ENCODE peak calls at places on chromosomes 6 and 20, in ten cellular contexts. One of them, this sample, is unnamed. For H3K4me1, the result is how much of the 10 kb centered on the place peaks cover.

GRCh38 chr6:65776332-65776731 is 69.3 kb upstream of the EYS start:
- DNase-seq in tibial artery: no peak
- DNase-seq in fibroblast of lung: no peak
- DNase-seq in lower lobe of right lung: no peak
- DNase-seq in psoas muscle: no peak
- DNase-seq in breast epithelium: no peak
- DNase-seq in heart right ventricle: no peak
- DNase-seq in GM12878: no peak
- DNase-seq in pancreas: no peak
- DNase-seq in CD4-positive, alpha-beta memory T cell: no peak
- DNase-seq in this sample: no peak

GRCh38 chr20:56689852-56690485 is 60.9 kb downstream of the TFAP2C start:
- DNase-seq in tibial artery: no peak
- DNase-seq in fibroblast of lung: peak
- DNase-seq in lower lobe of right lung: no peak
- DNase-seq in psoas muscle: no peak
- DNase-seq in breast epithelium: no peak
- DNase-seq in heart right ventricle: no peak
- DNase-seq in GM12878: no peak
- DNase-seq in pancreas: no peak
- DNase-seq in CD4-positive, alpha-beta memory T cell: no peak
- DNase-seq in this sample: no peak

GRCh38 chr6:137680678-137681346 is 186.2 kb upstream of the TNFAIP3 start:
- DNase-seq in tibial artery: no peak
- DNase-seq in fibroblast of lung: peak
- DNase-seq in lower lobe of right lung: no peak
- DNase-seq in psoas muscle: no peak
- DNase-seq in breast epithelium: no peak
- DNase-seq in heart right ventricle: no peak
- DNase-seq in GM12878: no peak
- DNase-seq in pancreas: no peak
- DNase-seq in CD4-positive, alpha-beta memory T cell: no peak
- DNase-seq in this sample: peak

GRCh38 chr6:54291146-54291545 is 17.1 kb upstream of the TINAG start:
- DNase-seq in tibial artery: no peak
- DNase-seq in fibroblast of lung: peak
- DNase-seq in lower lobe of right lung: no peak
- DNase-seq in psoas muscle: no peak
- DNase-seq in breast epithelium: no peak
- DNase-seq in heart right ventricle: no peak
- DNase-seq in GM12878: peak
- DNase-seq in pancreas: no peak
- DNase-seq in CD4-positive, alpha-beta memory T cell: no peak
- DNase-seq in this sample: no peak

GRCh38 chr20:35698298-35699126 is 640 bp downstream of the NFS1 start:
- DNase-seq in tibial artery: no peak
- DNase-seq in fibroblast of lung: peak
- DNase-seq in lower lobe of right lung: no peak
- DNase-seq in psoas muscle: no peak
- DNase-seq in breast epithelium: no peak
- DNase-seq in heart right ventricle: no peak
- DNase-seq in GM12878: no peak
- DNase-seq in pancreas: no peak
- DNase-seq in CD4-positive, alpha-beta memory T cell: no peak
- DNase-seq in this sample: no peak

GRCh38 chr6:49550413-49551125 is at the start of gene C6orf141:
- DNase-seq in tibial artery: no peak
- DNase-seq in fibroblast of lung: peak
- DNase-seq in lower lobe of right lung: peak
- DNase-seq in psoas muscle: no peak
- DNase-seq in breast epithelium: peak
- DNase-seq in heart right ventricle: no peak
- DNase-seq in GM12878: no peak
- DNase-seq in pancreas: peak
- DNase-seq in CD4-positive, alpha-beta memory T cell: no peak
- DNase-seq in this sample: peak

GRCh38 chr6:44157152-44157521 is 1.5 kb upstream of the CAPN11 start:
- DNase-seq in tibial artery: no peak
- DNase-seq in fibroblast of lung: no peak
- DNase-seq in lower lobe of right lung: no peak
- DNase-seq in psoas muscle: no peak
- DNase-seq in breast epithelium: no peak
- DNase-seq in heart right ventricle: no peak
- DNase-seq in GM12878: no peak
- DNase-seq in pancreas: no peak
- DNase-seq in CD4-positive, alpha-beta memory T cell: no peak
- DNase-seq in this sample: no peak

GRCh38 chr20:7696311-7696710 is 243.9 kb downstream of the HAO1 start:
- DNase-seq in tibial artery: no peak
- DNase-seq in fibroblast of lung: peak
- DNase-seq in lower lobe of right lung: no peak
- DNase-seq in psoas muscle: no peak
- DNase-seq in breast epithelium: no peak
- DNase-seq in heart right ventricle: no peak
- DNase-seq in GM12878: no peak
- DNase-seq in pancreas: no peak
- DNase-seq in CD4-positive, alpha-beta memory T cell: no peak
- DNase-seq in this sample: no peak

GRCh38 chr6:14567031-14567430 is 449.5 kb downstream of the CD83 start:
- DNase-seq in tibial artery: no peak
- DNase-seq in fibroblast of lung: no peak
- DNase-seq in lower lobe of right lung: no peak
- DNase-seq in psoas muscle: no peak
- DNase-seq in breast epithelium: no peak
- DNase-seq in heart right ventricle: no peak
- DNase-seq in GM12878: no peak
- DNase-seq in pancreas: no peak
- DNase-seq in CD4-positive, alpha-beta memory T cell: no peak
- DNase-seq in this sample: no peak

GRCh38 chr20:62505337-62506045 is 29.7 kb upstream of the GATA5 start:
- DNase-seq in tibial artery: no peak
- DNase-seq in fibroblast of lung: no peak
- DNase-seq in lower lobe of right lung: no peak
- DNase-seq in psoas muscle: peak
- DNase-seq in breast epithelium: no peak
- DNase-seq in heart right ventricle: peak
- DNase-seq in GM12878: no peak
- DNase-seq in pancreas: no peak
- DNase-seq in CD4-positive, alpha-beta memory T cell: no peak
- DNase-seq in this sample: no peak

GRCh38 chr20:44609006-44609510 is 26.7 kb downstream of the PKIG start:
- DNase-seq in tibial artery: no peak
- DNase-seq in fibroblast of lung: no peak
- DNase-seq in lower lobe of right lung: no peak
- DNase-seq in psoas muscle: no peak
- DNase-seq in breast epithelium: no peak
- DNase-seq in heart right ventricle: no peak
- DNase-seq in GM12878: no peak
- DNase-seq in pancreas: no peak
- DNase-seq in CD4-positive, alpha-beta memory T cell: no peak
- DNase-seq in this sample: no peak
- H3K4me3 ChIP-seq in tibial artery: no peak
- H3K4me3 ChIP-seq in fibroblast of lung: no peak
- H3K4me3 ChIP-seq in lower lobe of right lung: no peak
- H3K4me3 ChIP-seq in psoas muscle: peak
- H3K4me3 ChIP-seq in breast epithelium: peak
- H3K4me3 ChIP-seq in heart right ventricle: peak
- H3K4me3 ChIP-seq in GM12878: no peak
- H3K4me3 ChIP-seq in pancreas: no peak
- H3K4me3 ChIP-seq in CD4-positive, alpha-beta memory T cell: no peak
- H3K4me3 ChIP-seq in this sample: no peak

DNA sequence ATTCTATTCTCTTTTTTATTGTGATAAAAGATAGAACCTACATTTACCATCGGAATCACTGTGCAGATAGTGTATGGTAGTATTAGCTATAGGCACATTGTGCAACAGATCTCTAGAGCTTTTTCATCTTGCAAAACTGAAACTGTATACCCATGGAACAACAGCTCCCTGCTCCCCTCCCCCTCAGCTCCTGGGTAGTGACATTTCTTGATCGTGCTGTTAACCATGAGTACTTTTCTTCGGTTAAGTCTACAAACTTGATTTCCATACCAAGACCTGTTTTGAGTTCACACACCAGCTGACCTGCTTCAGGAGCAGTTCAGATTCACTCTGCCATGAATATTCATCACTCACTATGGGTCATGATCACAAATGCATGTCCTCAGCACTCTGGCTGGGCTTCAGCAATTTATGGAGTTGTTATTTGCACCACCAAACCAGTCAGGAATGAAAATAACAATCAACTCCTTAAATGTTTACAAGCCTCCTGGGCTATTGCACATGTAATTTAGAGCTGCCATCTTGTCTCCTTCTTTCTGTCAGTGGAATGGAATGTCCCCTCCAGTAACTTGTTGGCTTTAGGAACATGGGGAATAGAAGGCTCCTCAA is 32.8 kb downstream of the PRDM1 start:
- DNase-seq in tibial artery: no peak
- DNase-seq in fibroblast of lung: no peak
- DNase-seq in lower lobe of right lung: no peak
- DNase-seq in psoas muscle: no peak
- DNase-seq in breast epithelium: no peak
- DNase-seq in heart right ventricle: no peak
- DNase-seq in GM12878: no peak
- DNase-seq in pancreas: no peak
- DNase-seq in CD4-positive, alpha-beta memory T cell: no peak
- DNase-seq in this sample: no peak
- H3K4me1 ChIP-seq in tibial artery: under half
- H3K4me1 ChIP-seq in fibroblast of lung: under half
- H3K4me1 ChIP-seq in lower lobe of right lung: under half
- H3K4me1 ChIP-seq in psoas muscle: under half
- H3K4me1 ChIP-seq in breast epithelium: under half
- H3K4me1 ChIP-seq in heart right ventricle: under half
- H3K4me1 ChIP-seq in GM12878: under half
- H3K4me1 ChIP-seq in pancreas: under half
- H3K4me1 ChIP-seq in CD4-positive, alpha-beta memory T cell: half or more
- H3K4me1 ChIP-seq in this sample: under half

DNA sequence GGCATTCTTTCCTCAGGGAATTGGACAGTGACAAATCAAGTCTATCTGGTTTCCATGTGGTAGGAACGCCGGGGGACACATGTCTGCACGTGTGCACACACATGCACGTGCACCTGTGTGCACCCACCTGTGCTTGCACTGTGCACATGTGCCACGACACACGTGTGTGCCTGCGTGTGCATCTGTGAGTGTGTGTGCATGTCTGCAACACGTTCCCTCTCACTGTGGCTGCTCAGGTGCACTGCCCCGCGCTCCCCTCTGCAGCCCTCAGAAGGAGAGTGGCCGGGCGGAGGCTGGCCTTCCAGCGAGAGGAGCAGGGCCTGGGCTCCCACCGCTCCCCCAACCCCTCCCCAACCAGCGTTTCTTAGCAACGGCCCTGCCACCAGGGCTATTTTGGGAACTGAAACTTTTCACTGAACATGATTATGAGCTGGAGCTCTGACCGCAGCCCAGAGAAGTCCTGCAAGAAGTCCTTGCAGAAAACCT is 147.8 kb downstream of the PHACTR3 start:
- DNase-seq in tibial artery: no peak
- DNase-seq in fibroblast of lung: no peak
- DNase-seq in lower lobe of right lung: peak
- DNase-seq in psoas muscle: no peak
- DNase-seq in breast epithelium: no peak
- DNase-seq in heart right ventricle: peak
- DNase-seq in GM12878: peak
- DNase-seq in pancreas: no peak
- DNase-seq in CD4-positive, alpha-beta memory T cell: no peak
- DNase-seq in this sample: no peak
- H3K4me3 ChIP-seq in tibial artery: no peak
- H3K4me3 ChIP-seq in fibroblast of lung: no peak
- H3K4me3 ChIP-seq in lower lobe of right lung: no peak
- H3K4me3 ChIP-seq in psoas muscle: no peak
- H3K4me3 ChIP-seq in breast epithelium: no peak
- H3K4me3 ChIP-seq in heart right ventricle: peak
- H3K4me3 ChIP-seq in GM12878: peak
- H3K4me3 ChIP-seq in pancreas: no peak
- H3K4me3 ChIP-seq in CD4-positive, alpha-beta memory T cell: no peak
- H3K4me3 ChIP-seq in this sample: no peak

GRCh38 chr6:105587349-105588115 is 184.7 kb upstream of the PREP start:
- DNase-seq in tibial artery: no peak
- DNase-seq in fibroblast of lung: peak
- DNase-seq in lower lobe of right lung: no peak
- DNase-seq in psoas muscle: no peak
- DNase-seq in breast epithelium: no peak
- DNase-seq in heart right ventricle: no peak
- DNase-seq in GM12878: no peak
- DNase-seq in pancreas: no peak
- DNase-seq in CD4-positive, alpha-beta memory T cell: peak
- DNase-seq in this sample: no peak

GRCh38 chr6:105592329-105592728 is 189.4 kb upstream of the PREP start:
- DNase-seq in tibial artery: no peak
- DNase-seq in fibroblast of lung: peak
- DNase-seq in lower lobe of right lung: no peak
- DNase-seq in psoas muscle: no peak
- DNase-seq in breast epithelium: no peak
- DNase-seq in heart right ventricle: no peak
- DNase-seq in GM12878: no peak
- DNase-seq in pancreas: no peak
- DNase-seq in CD4-positive, alpha-beta memory T cell: no peak
- DNase-seq in this sample: no peak

GRCh38 chr6:105593056-105593455 is 190.2 kb upstream of the PREP start:
- DNase-seq in tibial artery: no peak
- DNase-seq in fibroblast of lung: peak
- DNase-seq in lower lobe of right lung: no peak
- DNase-seq in psoas muscle: no peak
- DNase-seq in breast epithelium: no peak
- DNase-seq in heart right ventricle: no peak
- DNase-seq in GM12878: no peak
- DNase-seq in pancreas: no peak
- DNase-seq in CD4-positive, alpha-beta memory T cell: no peak
- DNase-seq in this sample: no peak

GRCh38 chr6:105591053-105591452 is 188.2 kb upstream of the PREP start:
- DNase-seq in tibial artery: no peak
- DNase-seq in fibroblast of lung: peak
- DNase-seq in lower lobe of right lung: no peak
- DNase-seq in psoas muscle: no peak
- DNase-seq in breast epithelium: no peak
- DNase-seq in heart right ventricle: no peak
- DNase-seq in GM12878: peak
- DNase-seq in pancreas: no peak
- DNase-seq in CD4-positive, alpha-beta memory T cell: peak
- DNase-seq in this sample: peak

DNA sequence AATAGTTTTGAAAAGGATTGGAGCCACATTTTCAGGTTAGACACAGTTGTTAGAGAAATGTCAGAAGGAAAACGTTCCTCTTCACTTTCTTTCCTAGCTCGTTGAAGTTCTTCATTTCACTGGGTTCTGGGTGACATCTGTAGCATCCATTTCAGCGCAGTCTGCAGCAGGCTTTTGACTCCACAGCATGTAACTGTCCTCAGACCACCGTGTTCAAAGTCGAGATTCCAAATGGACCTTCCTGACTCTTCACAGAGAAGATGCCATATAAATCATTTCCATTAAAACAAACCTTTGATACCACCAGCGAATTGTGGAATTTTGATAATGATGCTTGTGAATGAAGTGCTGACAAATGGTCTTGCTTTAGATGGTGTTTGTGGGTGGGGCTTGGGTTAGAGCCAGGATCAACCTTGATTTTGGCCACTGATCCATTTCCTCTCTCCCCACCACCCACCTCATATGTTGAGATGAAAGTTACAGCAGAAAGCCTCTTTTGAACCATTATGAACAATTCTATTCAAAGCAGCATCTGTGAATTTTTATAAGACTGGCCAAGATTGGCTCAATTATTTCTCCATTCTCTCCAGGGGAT is 185.3 kb upstream of the PREP start:
- DNase-seq in tibial artery: no peak
- DNase-seq in fibroblast of lung: no peak
- DNase-seq in lower lobe of right lung: no peak
- DNase-seq in psoas muscle: no peak
- DNase-seq in breast epithelium: no peak
- DNase-seq in heart right ventricle: no peak
- DNase-seq in GM12878: no peak
- DNase-seq in pancreas: no peak
- DNase-seq in CD4-positive, alpha-beta memory T cell: no peak
- DNase-seq in this sample: no peak
- H3K4me1 ChIP-seq in tibial artery: under half
- H3K4me1 ChIP-seq in fibroblast of lung: under half
- H3K4me1 ChIP-seq in lower lobe of right lung: under half
- H3K4me1 ChIP-seq in psoas muscle: under half
- H3K4me1 ChIP-seq in breast epithelium: under half
- H3K4me1 ChIP-seq in heart right ventricle: under half
- H3K4me1 ChIP-seq in GM12878: under half
- H3K4me1 ChIP-seq in pancreas: under half
- H3K4me1 ChIP-seq in CD4-positive, alpha-beta memory T cell: under half
- H3K4me1 ChIP-seq in this sample: under half